ENCODE peak calls at places on chromosomes 1 and 21, in six cellular contexts. U is adrenal gland, B is T-helper 17 cell, A is AG09319, Y is left cardiac atrium, W is T-helper 9 cell. H is an unnamed sample.

GRCh38 chr21:44382536-44382935 is 29.1 kb downstream of the TRPM2 start:
- DNase-seq in U (no peak), W (no peak), B (no peak), Y (no peak), A (no peak), H (no peak)

GRCh38 chr1:234605983-234606730 is 3.8 kb downstream of the IRF2BP2 start:
- DNase-seq in Y (peak), B (no peak), U (peak), W (no peak), A (no peak), H (peak)

GRCh38 chr1:205172729-205173366 is 38.7 kb downstream of the DSTYK start:
- DNase-seq in A (peak), B (no peak), U (no peak), Y (no peak), W (no peak), H (peak)

GRCh38 chr1:54273837-54274192 is 73.8 kb downstream of the MRPL37 start:
- DNase-seq in B (no peak), Y (no peak), A (no peak), W (no peak), U (peak), H (peak)

GRCh38 chr1:248822148-248823032 is 3.3 kb downstream of the SH3BP5L start:
- DNase-seq in U (peak), B (no peak), A (no peak), Y (no peak), W (no peak), H (no peak)

GRCh38 chr1:3514404-3514803 is 59.9 kb downstream of the ARHGEF16 start:
- DNase-seq in B (no peak), U (no peak), W (no peak), Y (no peak), A (no peak), H (no peak)

GRCh38 chr21:32480381-32480780 is 67.9 kb downstream of the EVA1C start:
- DNase-seq in A (no peak), U (no peak), Y (no peak), B (no peak), W (no peak), H (no peak)

GRCh38 chr1:239276051-239276450 is 110.3 kb upstream of the CHRM3 start:
- DNase-seq in B (no peak), U (no peak), A (no peak), W (no peak), Y (no peak), H (no peak)

GRCh38 chr1:204889681-204890373 is 19.2 kb downstream of the NFASC start:
- DNase-seq in Y (no peak), U (no peak), W (no peak), A (no peak), B (no peak), H (peak)

GRCh38 chr1:121522061-121522759 is 337.4 kb downstream of the SRGAP2C start:
- DNase-seq in U (no peak), Y (no peak), W (no peak), B (no peak), A (no peak), H (no peak)

GRCh38 chr1:202106340-202107284 is 16.1 kb upstream of the GPR37L1 start:
- DNase-seq in B (no peak), A (no peak), U (peak), W (no peak), Y (no peak), H (peak)

GRCh38 chr1:76861149-76861548 is 6.1 kb upstream of the ST6GALNAC5 start:
- DNase-seq in A (no peak), B (no peak), W (no peak), Y (no peak), U (no peak), H (no peak)

GRCh38 chr1:210702512-210702911 is 373.8 kb downstream of the HHAT start:
- DNase-seq in W (no peak), B (no peak), U (no peak), Y (no peak), A (no peak), H (no peak)

GRCh38 chr1:33547574-33547973 is 75.1 kb downstream of the ZSCAN20 start:
- DNase-seq in Y (no peak), U (no peak), A (no peak), W (no peak), B (no peak), H (no peak)

GRCh38 chr1:235441159-235441685 is 63.0 kb downstream of the B3GALNT2 start:
- DNase-seq in A (no peak), B (no peak), U (no peak), Y (no peak), W (no peak), H (no peak)

H was measured in GM23248.